ENCODE peak calls at places on chromosomes 16 and 17, in six cellular contexts. K is fibroblast of lung; O is head of caudate nucleus; S is glomerular endothelial cell; A is natural killer cell treated with Interleukin-12 subunit alpha and Interleukin-12 subunit beta and Interleukin-15 and Interleukin-18, amount 100 ng/mL, for 72 hours; D is GM19239. Z is an unnamed sample.

GRCh38 chr17:50318551-50319310 is 27.2 kb upstream of the XYLT2 start:
- DNase-seq in K (no peak), S (no peak), A (no peak), D (no peak), O (no peak), Z (no peak)

GRCh38 chr17:58329808-58330543 is 1.4 kb upstream of the TSPOAP1 start:
- DNase-seq in S (no peak), O (no peak), K (no peak), A (no peak), D (no peak), Z (no peak)

GRCh38 chr17:16908282-16908681 is 63.6 kb downstream of the TNFRSF13B start:
- DNase-seq in A (no peak), D (no peak), S (no peak), K (no peak), O (no peak), Z (no peak)

GRCh38 chr17:33686171-33686570 is 393.1 kb upstream of the ASIC2 start:
- DNase-seq in D (no peak), O (no peak), A (no peak), K (no peak), S (no peak), Z (peak; percentile 18)

GRCh38 chr17:6350806-6351205 is 84.1 kb downstream of the AIPL1 start:
- DNase-seq in K (no peak), A (no peak), O (no peak), S (no peak), D (no peak), Z (no peak)

GRCh38 chr16:85310868-85311585 is 198.8 kb upstream of the CIBAR2 start:
- DNase-seq in D (no peak), S (no peak), O (no peak), K (no peak), A (no peak), Z (no peak)

GRCh38 chr17:46024590-46024989 is 25.5 kb downstream of the STH start:
- DNase-seq in K (no peak), A (no peak), S (no peak), O (no peak), D (no peak), Z (no peak)

GRCh38 chr16:48612621-48613020 is 2.6 kb upstream of the N4BP1 start:
- DNase-seq in D (no peak), K (no peak), A (no peak), S (no peak), O (no peak), Z (no peak)

GRCh38 chr17:57309479-57309878 is 53.2 kb downstream of the MSI2 start:
- DNase-seq in K (no peak), D (no peak), O (no peak), S (no peak), A (no peak), Z (no peak)

GRCh38 chr17:44584498-44584897 is 27.2 kb downstream of the FZD2 start:
- DNase-seq in S (no peak), K (peak; percentile 72), D (no peak), O (no peak), A (peak; percentile 44), Z (no peak)

GRCh38 chr17:1941241-1942065 is 83.7 kb downstream of the RTN4RL1 start:
- DNase-seq in S (no peak), A (no peak), K (no peak), D (no peak), O (no peak), Z (no peak)

GRCh38 chr17:44983563-44983962 is 15.5 kb upstream of the C1QL1 start:
- DNase-seq in A (no peak), K (no peak), D (no peak), O (no peak), S (no peak), Z (no peak)

GRCh38 chr17:51456942-51457341 is 196.6 kb downstream of the UTP18 start:
- DNase-seq in K (no peak), S (no peak), A (no peak), O (no peak), D (no peak), Z (no peak)

GRCh38 chr16:85614338-85615013 is 1.4 kb downstream of the GSE1 start:
- DNase-seq in K (no peak), D (no peak), O (no peak), A (no peak), S (no peak), Z (no peak)

GRCh38 chr16:73399997-73400396 is 352.1 kb upstream of the ZFHX3 start:
- DNase-seq in D (no peak), K (no peak), A (no peak), O (no peak), S (no peak), Z (no peak)

GRCh38 chr16:48408688-48409087 is 23.5 kb upstream of the SIAH1 start:
- DNase-seq in D (no peak), A (no peak), S (no peak), O (no peak), K (peak; percentile 91), Z (no peak)

GRCh38 chr17:15121426-15121825 is 143.7 kb downstream of the PMP22 start:
- DNase-seq in A (no peak), K (no peak), S (no peak), O (no peak), D (no peak), Z (no peak)

Z was measured in GM12891.